ENCODE peak calls at places on chromosomes 7 and 10, in six cellular contexts. M is A549, R is heart left ventricle, V is adrenal gland, S is fibroblast of lung, G is osteoblast. A is an unnamed sample.

GRCh38 chr7:45653209-45653907 is 79.2 kb downstream of the ADCY1 start:
- DNase-seq in R (no peak), G (no peak), S (no peak), V (no peak), M (no peak), A (no peak)

GRCh38 chr10:93757766-93758509 is at the start of gene LGI1:
- DNase-seq in V (no peak), G (no peak), M (no peak), S (no peak), R (no peak), A (no peak)

GRCh38 chr10:17805921-17806577 is 3.1 kb upstream of the MRC1 start:
- DNase-seq in V (no peak), M (peak), G (no peak), S (no peak), R (no peak), A (no peak)

GRCh38 chr10:48572414-48572813 is 32.5 kb downstream of the ARHGAP22 start:
- DNase-seq in S (peak), M (no peak), G (peak), R (no peak), V (no peak), A (no peak)

GRCh38 chr7:47571355-47572100 is 10.4 kb downstream of the TNS3 start:
- DNase-seq in S (peak), M (peak), G (peak), R (peak), V (peak), A (peak)

GRCh38 chr7:16571941-16572340 is 45.3 kb downstream of the LRRC72 start:
- DNase-seq in V (no peak), G (no peak), M (no peak), R (no peak), S (no peak), A (no peak)

GRCh38 chr7:71459137-71459536 is 327.2 kb downstream of the GALNT17 start:
- DNase-seq in V (no peak), G (no peak), S (no peak), R (no peak), M (no peak), A (no peak)

GRCh38 chr7:127629268-127629854 is 11.4 kb upstream of the PAX4 start:
- DNase-seq in R (no peak), G (no peak), M (peak), V (no peak), S (no peak), A (peak)

GRCh38 chr7:54833021-54833467 is 74.0 kb upstream of the SEC61G start:
- DNase-seq in M (no peak), S (no peak), G (peak), R (no peak), V (no peak), A (no peak)

GRCh38 chr10:100653957-100654834 is 91.2 kb upstream of the PAX2 start:
- DNase-seq in R (no peak), G (peak), S (peak), V (peak), M (no peak), A (no peak)
- H3K27ac ChIP-seq in R (no peak), G (no peak), S (no peak), V (no peak), M (peak), A (no peak)

DNA sequence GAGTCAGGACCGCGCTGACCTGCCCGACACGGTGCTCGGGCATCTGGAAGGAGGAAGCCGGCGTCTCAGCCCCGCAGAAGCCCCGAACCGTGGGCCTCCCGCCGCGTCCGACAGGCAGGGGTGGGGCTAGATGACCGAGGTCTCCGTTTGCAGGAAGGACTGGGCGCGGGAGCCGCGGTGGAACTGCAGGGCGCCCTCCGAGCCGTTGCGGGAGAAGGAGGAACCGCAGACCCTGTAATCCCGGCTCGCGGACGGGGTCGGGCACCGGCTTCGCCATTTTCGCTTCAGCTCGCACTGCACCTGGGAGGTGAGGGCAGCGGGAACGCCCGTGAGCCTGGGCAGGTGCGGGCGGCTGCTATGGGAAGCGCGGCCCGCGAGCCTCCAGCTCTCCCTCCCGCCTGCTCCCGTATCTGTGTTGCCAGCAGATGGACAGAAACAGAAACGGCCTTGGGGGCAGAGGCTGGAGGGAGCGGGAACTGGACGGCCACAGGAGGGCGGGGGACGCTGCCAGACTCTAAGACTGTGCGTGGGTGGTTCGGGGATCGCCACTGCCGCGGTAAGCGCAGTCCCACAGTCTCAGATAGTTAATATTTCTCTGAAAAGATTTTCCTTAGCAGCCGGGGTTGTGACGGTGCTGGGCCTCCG is 114.1 kb downstream of the VIPR2 start:
- DNase-seq in G (no peak), M (peak), S (peak), R (peak), V (peak), A (peak)
- TF ChIP-seq CTCF in G (no peak), M (peak), S (peak), R (peak), V (peak), A (no peak)

GRCh38 chr10:5564537-5565204 is 39.9 kb downstream of the CALML3 start:
- DNase-seq in V (no peak), G (no peak), R (peak), S (no peak), M (no peak), A (no peak)
- H3K27ac ChIP-seq in V (no peak), G (peak), R (no peak), S (no peak), M (peak), A (peak)

GRCh38 chr10:104862-105565 is 30.2 kb upstream of the ZMYND11 start:
- DNase-seq in V (no peak), S (no peak), G (no peak), R (no peak), M (no peak), A (no peak)

GRCh38 chr10:106740-107139 is 28.5 kb upstream of the ZMYND11 start:
- DNase-seq in S (no peak), G (no peak), R (no peak), V (no peak), M (no peak), A (no peak)

GRCh38 chr10:104416-104815 is 30.8 kb upstream of the ZMYND11 start:
- DNase-seq in V (no peak), G (no peak), S (no peak), R (no peak), M (no peak), A (no peak)

GRCh38 chr10:105806-106205 is 29.4 kb upstream of the ZMYND11 start:
- DNase-seq in V (no peak), R (no peak), M (no peak), G (no peak), S (no peak), A (no peak)
- TF ChIP-seq CTCF in V (no peak), R (no peak), M (no peak), G (no peak), S (no peak), A (no peak)

GRCh38 chr7:142607351-142607750 is 141.9 kb upstream of the PRSS1 start:
- DNase-seq in M (no peak), G (no peak), S (no peak), V (no peak), R (no peak), A (no peak)

GRCh38 chr7:142602183-142602582 is 147.1 kb upstream of the PRSS1 start:
- DNase-seq in G (no peak), R (no peak), V (no peak), M (no peak), S (no peak), A (no peak)

GRCh38 chr7:142602756-142603155 is 146.5 kb upstream of the PRSS1 start:
- DNase-seq in R (no peak), G (no peak), S (no peak), V (no peak), M (no peak), A (no peak)

GRCh38 chr7:142606081-142606480 is 143.2 kb upstream of the PRSS1 start:
- DNase-seq in R (no peak), V (no peak), G (no peak), S (no peak), M (no peak), A (no peak)

GRCh38 chr7:142603870-142604448 is 145.3 kb upstream of the PRSS1 start:
- DNase-seq in S (peak), R (no peak), M (peak), G (no peak), V (peak), A (peak)
- H3K27ac ChIP-seq in S (no peak), R (no peak), M (no peak), G (no peak), V (no peak), A (no peak)

GRCh38 chr7:84232653-84233052 is 38.1 kb upstream of the SEMA3A start:
- DNase-seq in R (no peak), M (peak), V (no peak), G (no peak), S (peak), A (no peak)
- TF ChIP-seq CTCF in R (no peak), M (no peak), V (no peak), G (peak), S (peak), A (no peak)

DNA sequence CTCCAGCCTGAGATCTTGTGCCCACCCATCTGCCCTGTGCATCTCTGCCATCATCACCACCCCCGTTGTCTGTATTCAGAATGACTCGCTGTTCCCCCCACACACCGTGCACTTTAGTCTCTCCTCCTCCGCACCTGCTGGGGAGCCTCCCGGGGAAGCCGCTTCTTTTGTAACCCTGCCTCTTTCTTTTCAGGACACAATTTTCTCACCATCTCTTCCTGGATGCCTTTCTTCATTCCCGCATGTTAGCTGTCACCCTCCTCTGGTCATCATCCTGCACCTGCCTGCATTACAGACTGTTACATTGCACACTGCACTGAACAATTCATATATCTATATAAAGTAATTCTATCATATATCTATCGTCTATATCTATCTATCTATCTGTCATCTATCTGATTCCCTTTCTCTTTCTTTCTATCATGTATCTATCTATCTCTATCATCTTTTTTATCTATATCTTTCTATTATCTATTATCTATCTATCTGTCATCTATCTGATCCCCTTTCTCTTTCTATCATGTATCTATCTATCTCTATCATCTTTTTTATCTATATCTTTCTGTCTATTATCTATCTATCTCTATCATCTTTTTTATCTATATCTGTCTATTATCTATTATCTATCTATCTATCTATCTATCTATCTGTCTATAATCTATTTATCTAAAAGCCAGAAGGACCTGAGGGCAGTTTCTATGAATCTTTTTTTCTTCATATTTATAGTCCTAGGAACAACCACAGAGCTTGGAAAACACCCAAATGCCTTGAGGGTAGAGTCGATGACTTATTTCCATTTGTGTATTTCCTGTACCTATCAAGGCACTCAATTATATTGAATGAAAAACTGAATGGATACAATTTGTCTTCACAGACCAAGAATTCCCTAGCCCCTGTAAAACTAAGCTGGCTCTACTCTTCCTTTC is 642.5 kb downstream of the ACTR3B start:
- DNase-seq in V (no peak), M (no peak), G (no peak), R (no peak), S (no peak), A (no peak)
- H3K27ac ChIP-seq in V (no peak), M (no peak), G (no peak), R (no peak), S (no peak), A (no peak)

GRCh38 chr7:29946428-29947186 is 43.0 kb downstream of the SCRN1 start:
- DNase-seq in S (peak), M (peak), R (no peak), G (peak), V (peak), A (no peak)
- TF ChIP-seq CTCF in S (peak), M (peak), R (peak), G (peak), V (peak), A (no peak)

DNA sequence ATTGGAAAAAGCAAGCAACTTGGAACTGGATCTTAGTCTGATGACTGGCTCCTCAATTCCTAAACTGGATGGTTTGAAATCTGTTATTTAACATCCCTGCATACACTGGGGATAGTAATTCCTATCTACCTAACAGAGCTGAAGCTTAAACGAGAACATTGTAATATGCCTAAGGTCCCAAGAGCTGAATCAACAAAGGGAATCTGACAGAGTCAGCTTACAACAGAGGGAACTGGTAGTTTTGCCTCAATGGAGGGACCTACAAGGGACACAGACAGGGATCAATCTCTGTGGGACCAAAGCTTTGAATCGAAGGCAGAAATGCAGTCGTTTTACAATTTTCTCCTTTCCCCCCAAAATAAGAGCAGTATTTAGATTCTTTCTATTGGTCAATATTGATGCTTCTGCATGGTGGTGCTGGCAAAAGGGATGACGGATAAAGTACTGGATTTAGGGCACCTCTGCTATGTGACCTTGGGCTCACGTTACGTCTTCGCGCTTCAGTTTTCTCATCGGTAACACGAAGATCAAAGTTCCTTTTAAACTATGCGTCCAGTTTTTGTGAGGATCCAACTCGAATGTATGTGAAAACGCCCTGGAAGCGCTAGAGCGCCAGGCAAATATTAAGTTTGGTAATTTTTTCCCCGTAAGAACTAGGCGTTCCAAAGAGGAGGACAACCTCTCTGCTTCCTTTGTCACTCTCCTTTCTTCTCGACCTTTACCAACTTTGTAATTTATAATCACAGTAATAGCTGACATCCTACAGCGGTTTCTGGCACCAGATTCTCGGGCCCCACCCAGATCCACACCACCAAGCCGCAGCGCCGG is 1.1 kb downstream of the ACTR1A start:
- DNase-seq in V (no peak), M (no peak), G (no peak), S (peak), R (no peak), A (no peak)
- H3K27ac ChIP-seq in V (peak), M (peak), G (peak), S (peak), R (peak), A (peak)

DNA sequence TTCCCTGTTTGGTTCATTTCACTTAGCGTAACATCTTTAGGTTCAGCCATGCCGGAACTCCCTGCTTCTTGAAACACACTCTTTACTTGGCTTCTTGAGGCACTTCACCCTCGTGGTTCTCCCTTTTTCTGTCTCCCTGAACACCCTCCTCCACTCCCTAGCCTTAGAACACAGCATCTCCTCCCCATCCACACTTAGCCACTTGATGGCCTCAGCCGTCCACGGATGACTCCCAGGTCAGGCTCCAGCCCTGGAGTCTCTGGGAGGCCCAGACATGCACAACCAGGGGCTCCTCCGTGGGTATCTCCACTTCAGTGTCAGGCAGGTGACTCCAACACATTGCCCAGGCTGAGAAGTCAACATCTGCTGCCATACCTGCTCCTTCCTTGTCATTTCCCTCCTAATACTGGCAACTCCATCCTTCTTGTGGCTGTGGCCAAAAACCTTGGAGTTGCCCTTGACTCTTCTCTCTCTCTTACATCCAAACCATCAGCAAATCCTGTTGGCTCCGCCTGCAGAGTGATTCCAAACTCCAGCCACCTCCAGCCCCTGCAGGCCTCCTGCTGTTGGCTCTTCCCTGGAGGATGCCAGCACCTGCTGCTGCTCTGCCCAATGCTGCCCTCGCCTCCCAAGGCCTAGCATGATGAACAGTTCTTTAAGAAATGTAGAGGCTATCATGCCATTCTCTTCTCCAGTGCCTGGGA is 8.4 kb upstream of the INMT start:
- DNase-seq in V (no peak), G (peak), M (no peak), R (no peak), S (peak), A (peak)
- TF ChIP-seq CTCF in V (peak), G (peak), M (no peak), R (peak), S (peak), A (no peak)